ENCODE peak calls at places on chromosomes 6 and 20, in nine cellular contexts. H is CD4-positive, CD25-positive, alpha-beta regulatory T cell; Y is lower lobe of right lung; B is mammary epithelial cell; X is AG04450; I is astrocyte; J is transverse colon; N is GM23338; E is testis. G is an unnamed sample.
A peak's percentile ranks its signal among the peaks of the same experiment; 100 is the strongest.

GRCh38 chr6:116087437-116088027 is 13.1 kb upstream of the NT5DC1 start:
- DNase-seq in I (peak; percentile 63), Y (no peak), J (no peak), B (peak; percentile 84), H (no peak), X (no peak), E (no peak), N (no peak), G (no peak)

GRCh38 chr20:23223908-23224307 is 126.7 kb upstream of the NXT1 start:
- DNase-seq in N (no peak), Y (no peak), J (no peak), X (no peak), H (no peak), B (no peak), E (no peak), I (no peak), G (no peak)

GRCh38 chr6:104483225-104483834 is 376.4 kb downstream of the HACE1 start:
- DNase-seq in J (no peak), E (no peak), I (no peak), H (no peak), Y (no peak), X (no peak), B (no peak), N (peak; percentile 56), G (no peak)

GRCh38 chr20:50450961-50451752 is 59.0 kb upstream of the PTPN1 start:
- DNase-seq in H (no peak), N (peak; percentile 72), J (peak; percentile 61), I (peak; percentile 32), E (peak; percentile 54), X (no peak), B (peak; percentile 37), Y (no peak), G (no peak)

GRCh38 chr6:158057213-158057987 is 75.7 kb downstream of the SYNJ2 start:
- DNase-seq in N (no peak), X (peak; percentile 78), Y (no peak), J (no peak), E (no peak), B (peak; percentile 96), I (peak; percentile 97), H (no peak), G (no peak)

GRCh38 chr6:21396313-21396712 is 197.2 kb upstream of the SOX4 start:
- DNase-seq in N (no peak), J (no peak), B (peak; percentile 85), H (no peak), X (no peak), E (no peak), Y (no peak), I (peak; percentile 91), G (no peak)

GRCh38 chr20:1390552-1391403 is 2.1 kb downstream of the FKBP1A start:
- DNase-seq in J (no peak), Y (no peak), N (no peak), H (peak; percentile 29), X (no peak), E (no peak), I (no peak), B (peak; percentile 14), G (peak; percentile 45)

GRCh38 chr6:126553856-126554255 is 213.9 kb downstream of the CENPW start:
- DNase-seq in N (no peak), J (no peak), Y (no peak), B (no peak), E (no peak), I (no peak), H (no peak), X (no peak), G (no peak)

GRCh38 chr6:142028527-142028926 is 104.2 kb upstream of the GJE1 start:
- DNase-seq in I (no peak), Y (no peak), H (no peak), J (no peak), B (no peak), E (no peak), N (no peak), X (no peak), G (no peak)

GRCh38 chr6:94272327-94272726 is 853.0 kb upstream of the EPHA7 start:
- DNase-seq in I (no peak), E (no peak), J (no peak), Y (no peak), N (peak; percentile 11), B (no peak), H (no peak), X (no peak), G (no peak)

GRCh38 chr6:16472349-16473069 is 234.1 kb downstream of the GMPR start:
- DNase-seq in I (peak; percentile 61), B (no peak), X (peak; percentile 72), N (no peak), Y (no peak), J (no peak), H (no peak), E (no peak), G (no peak)

GRCh38 chr6:7154341-7155139 is 46.8 kb downstream of the RREB1 start:
- DNase-seq in E (no peak), Y (no peak), N (no peak), J (no peak), X (no peak), B (no peak), H (peak; percentile 36), I (no peak), G (no peak)

GRCh38 chr6:33874136-33874535 is 70.3 kb upstream of the MLN start:
- DNase-seq in E (no peak), J (no peak), N (no peak), X (no peak), H (no peak), Y (no peak), B (no peak), I (no peak), G (no peak)

GRCh38 chr6:2807342-2808090 is 34.1 kb downstream of the SERPINB1 start:
- DNase-seq in I (no peak), Y (no peak), X (no peak), H (no peak), B (peak; percentile 56), N (no peak), J (no peak), E (no peak), G (peak; percentile 26)

GRCh38 chr6:31658158-31658688 is 2.4 kb downstream of the C6orf47 start:
- DNase-seq in X (no peak), B (no peak), J (no peak), E (no peak), N (no peak), I (no peak), H (no peak), Y (no peak), G (no peak)

GRCh38 chr6:47086051-47086770 is 44.1 kb upstream of the ADGRF1 start:
- DNase-seq in Y (no peak), X (no peak), H (no peak), I (no peak), E (no peak), N (no peak), B (no peak), J (no peak), G (no peak)

GRCh38 chr6:119350202-119351004 is 842 bp upstream of the MAN1A1 start:
- DNase-seq in B (peak; percentile 38), H (peak; percentile 76), I (peak; percentile 69), Y (no peak), N (peak; percentile 31), E (peak; percentile 41), J (peak; percentile 22), X (peak; percentile 23), G (no peak)

DNA sequence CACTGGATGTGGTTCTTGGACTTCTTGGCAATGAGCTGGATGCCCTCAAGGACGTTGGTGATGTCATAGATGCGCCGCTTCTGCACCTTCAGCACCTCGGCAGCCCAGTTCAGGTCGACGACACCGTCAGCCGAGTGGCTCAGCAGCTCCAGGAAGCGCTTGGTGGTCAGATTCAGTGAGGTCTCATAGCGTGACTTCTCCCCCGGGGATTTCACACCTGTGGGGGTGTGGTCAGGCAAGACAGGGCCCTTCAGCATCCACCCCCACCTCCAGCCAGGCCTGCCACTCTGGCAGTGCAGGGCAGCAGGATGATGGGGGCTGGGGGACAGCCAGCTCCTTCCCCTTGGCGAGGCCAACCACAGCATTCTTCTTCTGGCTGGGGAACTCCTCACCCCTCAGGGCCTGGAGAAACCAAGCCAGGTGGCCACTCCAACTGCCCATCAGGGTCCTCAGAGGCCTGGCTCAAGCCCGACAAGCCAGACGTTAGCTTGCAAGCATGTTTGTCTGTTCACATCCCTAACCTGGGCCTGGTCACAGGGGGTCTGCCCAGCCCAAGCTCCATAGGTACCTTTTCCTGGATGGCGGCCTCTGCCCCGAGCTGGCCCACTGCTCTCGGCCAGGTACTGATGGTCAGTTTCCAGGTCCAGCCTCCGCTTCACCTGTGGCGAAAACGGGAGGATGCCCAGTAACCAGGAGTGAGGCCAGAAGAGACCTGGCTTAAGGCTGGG is 5.7 kb upstream of the NECAB3 start:
- DNase-seq in X (no peak), I (no peak), H (peak; percentile 83), N (no peak), B (no peak), J (no peak), Y (no peak), E (no peak), G (no peak)
- H3K4me3 ChIP-seq in X (no peak overlapping the region), I (no peak overlapping the region), H (peak overlapping the region; percentile 37), N (no peak overlapping the region), B (no peak overlapping the region), J (no peak overlapping the region), Y (no peak overlapping the region), E (no peak overlapping the region), G (no peak overlapping the region)

DNA sequence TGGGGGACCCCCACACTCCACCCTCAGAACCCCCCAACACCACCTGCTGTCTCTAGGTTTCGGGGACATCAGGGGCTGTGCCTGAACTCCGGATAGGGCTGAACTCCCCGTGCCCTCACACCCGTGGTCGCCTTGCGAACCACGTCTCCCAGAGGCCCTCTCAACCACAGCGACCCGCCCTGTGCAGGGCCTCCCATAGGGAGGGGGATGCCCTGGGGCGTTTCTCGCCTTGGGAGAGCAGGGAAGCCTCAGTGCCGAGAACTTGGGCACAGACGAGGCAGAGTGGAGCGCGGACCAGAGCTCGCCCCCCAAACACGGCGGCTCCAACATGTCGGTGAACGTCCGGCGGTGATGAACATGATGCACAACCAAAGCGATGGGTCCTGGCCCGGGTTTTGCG is 6.7 kb downstream of the FRMD1 start:
- DNase-seq in H (no peak), J (no peak), I (no peak), X (no peak), E (no peak), N (no peak), Y (no peak), B (no peak), G (no peak)
- H3K27me3 ChIP-seq in H (no peaks in the 10 kb centered on the region), J (no peaks in the 10 kb centered on the region), I (peaks cover 3% of the 10 kb centered on the region), X (no peaks in the 10 kb centered on the region), E (no peaks in the 10 kb centered on the region), N (no peaks in the 10 kb centered on the region), Y (no peaks in the 10 kb centered on the region), B (no peaks in the 10 kb centered on the region), G (no peaks in the 10 kb centered on the region)

DNA sequence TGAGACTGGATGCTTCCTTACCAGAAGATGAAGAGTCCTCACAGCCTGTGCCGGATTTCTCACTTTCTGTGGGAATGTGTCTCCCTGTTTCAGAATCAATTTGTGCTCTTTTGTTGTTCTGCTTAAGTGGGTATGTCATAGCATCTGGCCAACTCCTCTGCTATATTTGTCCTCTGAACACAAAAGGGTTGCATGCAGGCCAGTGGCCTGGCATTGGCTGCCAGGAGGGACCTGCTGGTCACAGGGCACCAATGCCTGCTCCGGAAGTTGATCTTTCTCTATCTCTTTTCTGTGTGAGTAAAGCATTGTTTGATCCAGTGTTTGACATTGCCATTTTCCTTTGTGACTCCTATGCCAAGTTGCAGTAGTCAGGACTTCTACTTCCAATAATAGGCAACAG is 47.8 kb downstream of the JARID2 start:
- DNase-seq in H (no peak), I (no peak), X (no peak), B (no peak), E (no peak), Y (no peak), J (no peak), N (no peak), G (no peak)
- H3K27ac ChIP-seq in H (no peak overlapping the region), I (no peak overlapping the region), X (no peak overlapping the region), B (no peak overlapping the region), E (no peak overlapping the region), Y (no peak overlapping the region), J (no peak overlapping the region), N (no peak overlapping the region), G (no peak overlapping the region)

GRCh38 chr20:62735331-62735821 is 26.7 kb downstream of the NTSR1 start:
- DNase-seq in Y (peak; percentile 20), X (no peak), B (no peak), E (no peak), J (peak; percentile 5), N (no peak), H (no peak), I (no peak), G (peak; percentile 43)
- H3K4me3 ChIP-seq in Y (no peak overlapping the region), X (no peak overlapping the region), B (no peak overlapping the region), E (no peak overlapping the region), J (no peak overlapping the region), N (no peak overlapping the region), H (no peak overlapping the region), I (no peak overlapping the region), G (no peak overlapping the region)

G was measured in dorsolateral prefrontal cortex.